ENCODE peak calls at places on chromosomes 11 and 22, in six cellular contexts. One of them, this sample, is unnamed.
A peak's percentile ranks its signal among the peaks of the same experiment; 100 is the strongest.

GRCh38 chr11:118010738-118011461 is 24.7 kb downstream of the IL10RA start:
- DNase-seq in amygdala: no peak
- DNase-seq in HFF-Myc: no peak
- DNase-seq in CD8-positive, alpha-beta T cell: no peak
- DNase-seq in T-helper 1 cell: no peak
- DNase-seq in RPMI8226: peak; percentile 98
- DNase-seq in this sample: no peak

GRCh38 chr11:45075519-45075918 is 70.9 kb upstream of the PRDM11 start:
- DNase-seq in RPMI8226: no peak
- DNase-seq in amygdala: no peak
- DNase-seq in CD8-positive, alpha-beta T cell: no peak
- DNase-seq in T-helper 1 cell: no peak
- DNase-seq in HFF-Myc: no peak
- DNase-seq in this sample: no peak

GRCh38 chr11:20596629-20597129 is 2.7 kb upstream of the SLC6A5 start:
- DNase-seq in RPMI8226: no peak
- DNase-seq in HFF-Myc: no peak
- DNase-seq in CD8-positive, alpha-beta T cell: no peak
- DNase-seq in T-helper 1 cell: no peak
- DNase-seq in amygdala: no peak
- DNase-seq in this sample: no peak

GRCh38 chr22:49023879-49024774 is 803.5 kb downstream of the BRD1 start:
- DNase-seq in HFF-Myc: no peak
- DNase-seq in T-helper 1 cell: no peak
- DNase-seq in CD8-positive, alpha-beta T cell: no peak
- DNase-seq in RPMI8226: peak; percentile 20
- DNase-seq in amygdala: no peak
- DNase-seq in this sample: no peak

GRCh38 chr11:20131744-20132666 is 28.3 kb downstream of the DBX1 start:
- DNase-seq in amygdala: no peak
- DNase-seq in CD8-positive, alpha-beta T cell: peak; percentile 60
- DNase-seq in RPMI8226: peak; percentile 44
- DNase-seq in T-helper 1 cell: no peak
- DNase-seq in HFF-Myc: no peak
- DNase-seq in this sample: peak; percentile 66

GRCh38 chr11:123111465-123111864 is 49.5 kb upstream of the HSPA8 start:
- DNase-seq in amygdala: no peak
- DNase-seq in CD8-positive, alpha-beta T cell: no peak
- DNase-seq in HFF-Myc: no peak
- DNase-seq in RPMI8226: peak; percentile 53
- DNase-seq in T-helper 1 cell: no peak
- DNase-seq in this sample: no peak

GRCh38 chr11:120279490-120279889 is 39.5 kb downstream of the POU2F3 start:
- DNase-seq in amygdala: no peak
- DNase-seq in RPMI8226: no peak
- DNase-seq in HFF-Myc: no peak
- DNase-seq in T-helper 1 cell: no peak
- DNase-seq in CD8-positive, alpha-beta T cell: no peak
- DNase-seq in this sample: no peak

GRCh38 chr11:70397336-70397982 is 870 bp upstream of the CTTN start:
- DNase-seq in HFF-Myc: no peak
- DNase-seq in T-helper 1 cell: no peak
- DNase-seq in CD8-positive, alpha-beta T cell: no peak
- DNase-seq in amygdala: no peak
- DNase-seq in RPMI8226: no peak
- DNase-seq in this sample: no peak

GRCh38 chr11:92295175-92296137 is 70.8 kb downstream of the FAT3 start:
- DNase-seq in T-helper 1 cell: no peak
- DNase-seq in RPMI8226: no peak
- DNase-seq in CD8-positive, alpha-beta T cell: no peak
- DNase-seq in amygdala: no peak
- DNase-seq in HFF-Myc: no peak
- DNase-seq in this sample: no peak

GRCh38 chr11:12901272-12901671 is 107.8 kb upstream of the RASSF10 start:
- DNase-seq in RPMI8226: no peak
- DNase-seq in T-helper 1 cell: no peak
- DNase-seq in amygdala: no peak
- DNase-seq in HFF-Myc: no peak
- DNase-seq in CD8-positive, alpha-beta T cell: no peak
- DNase-seq in this sample: no peak

GRCh38 chr11:13036235-13036634 is 27.1 kb downstream of the RASSF10 start:
- DNase-seq in HFF-Myc: no peak
- DNase-seq in amygdala: no peak
- DNase-seq in T-helper 1 cell: no peak
- DNase-seq in RPMI8226: no peak
- DNase-seq in CD8-positive, alpha-beta T cell: no peak
- DNase-seq in this sample: no peak

GRCh38 chr11:1763796-1764661 is at the start of gene CTSD:
- DNase-seq in CD8-positive, alpha-beta T cell: peak; percentile 95
- DNase-seq in RPMI8226: peak; percentile 84
- DNase-seq in amygdala: peak; percentile 66
- DNase-seq in HFF-Myc: no peak
- DNase-seq in T-helper 1 cell: peak; percentile 87
- DNase-seq in this sample: peak; percentile 85

GRCh38 chr11:125457814-125458343 is 38.2 kb downstream of the FEZ1 start:
- DNase-seq in amygdala: no peak
- DNase-seq in RPMI8226: peak; percentile 20
- DNase-seq in HFF-Myc: no peak
- DNase-seq in CD8-positive, alpha-beta T cell: no peak
- DNase-seq in T-helper 1 cell: no peak
- DNase-seq in this sample: peak; percentile 12

GRCh38 chr22:32904044-32904443 is 102.5 kb downstream of the TIMP3 start:
- DNase-seq in amygdala: no peak
- DNase-seq in T-helper 1 cell: no peak
- DNase-seq in HFF-Myc: no peak
- DNase-seq in RPMI8226: peak; percentile 12
- DNase-seq in CD8-positive, alpha-beta T cell: no peak
- DNase-seq in this sample: peak; percentile 53

GRCh38 chr11:46674463-46675287 is 25.7 kb downstream of the ARHGAP1 start:
- DNase-seq in amygdala: no peak
- DNase-seq in HFF-Myc: no peak
- DNase-seq in T-helper 1 cell: no peak
- DNase-seq in CD8-positive, alpha-beta T cell: peak; percentile 60
- DNase-seq in RPMI8226: peak; percentile 55
- DNase-seq in this sample: peak; percentile 41

GRCh38 chr11:9479899-9480298 is 19.1 kb downstream of the ZNF143 start:
- DNase-seq in amygdala: no peak
- DNase-seq in HFF-Myc: no peak
- DNase-seq in RPMI8226: no peak
- DNase-seq in T-helper 1 cell: no peak
- DNase-seq in CD8-positive, alpha-beta T cell: no peak
- DNase-seq in this sample: no peak

GRCh38 chr11:114348200-114349191 is 51.8 kb downstream of the C11orf71 start:
- DNase-seq in CD8-positive, alpha-beta T cell: no peak
- DNase-seq in T-helper 1 cell: no peak
- DNase-seq in amygdala: no peak
- DNase-seq in HFF-Myc: peak; percentile 59
- DNase-seq in RPMI8226: peak; percentile 65
- DNase-seq in this sample: peak; percentile 22

GRCh38 chr11:91624021-91624420 is 600.6 kb upstream of the FAT3 start:
- DNase-seq in CD8-positive, alpha-beta T cell: no peak
- DNase-seq in amygdala: no peak
- DNase-seq in RPMI8226: no peak
- DNase-seq in T-helper 1 cell: no peak
- DNase-seq in HFF-Myc: no peak
- DNase-seq in this sample: no peak

GRCh38 chr11:94647926-94648325 is 80.8 kb downstream of the PIWIL4 start:
- DNase-seq in amygdala: no peak
- DNase-seq in T-helper 1 cell: no peak
- DNase-seq in RPMI8226: no peak
- DNase-seq in HFF-Myc: no peak
- DNase-seq in CD8-positive, alpha-beta T cell: no peak
- DNase-seq in this sample: no peak

GRCh38 chr11:93225642-93226041 is 27.9 kb upstream of the SLC36A4 start:
- DNase-seq in CD8-positive, alpha-beta T cell: no peak
- DNase-seq in HFF-Myc: no peak
- DNase-seq in RPMI8226: no peak
- DNase-seq in amygdala: no peak
- DNase-seq in T-helper 1 cell: no peak
- DNase-seq in this sample: no peak

GRCh38 chr11:11782532-11783110 is 59.2 kb upstream of the USP47 start:
- DNase-seq in CD8-positive, alpha-beta T cell: no peak
- DNase-seq in T-helper 1 cell: no peak
- DNase-seq in HFF-Myc: no peak
- DNase-seq in RPMI8226: no peak
- DNase-seq in amygdala: no peak
- DNase-seq in this sample: no peak

GRCh38 chr11:120413480-120413879 is 77.3 kb downstream of the ARHGEF12 start:
- DNase-seq in amygdala: no peak
- DNase-seq in CD8-positive, alpha-beta T cell: no peak
- DNase-seq in HFF-Myc: peak; percentile 35
- DNase-seq in T-helper 1 cell: no peak
- DNase-seq in RPMI8226: no peak
- DNase-seq in this sample: no peak

GRCh38 chr11:11533751-11534150 is 88.1 kb downstream of the GALNT18 start:
- DNase-seq in RPMI8226: no peak
- DNase-seq in amygdala: no peak
- DNase-seq in T-helper 1 cell: no peak
- DNase-seq in CD8-positive, alpha-beta T cell: no peak
- DNase-seq in HFF-Myc: no peak
- DNase-seq in this sample: no peak

GRCh38 chr22:43151251-43152000 is at the start of gene TSPO:
- DNase-seq in T-helper 1 cell: peak; percentile 68
- DNase-seq in RPMI8226: peak; percentile 69
- DNase-seq in HFF-Myc: no peak
- DNase-seq in amygdala: peak; percentile 15
- DNase-seq in CD8-positive, alpha-beta T cell: peak; percentile 77
- DNase-seq in this sample: peak; percentile 73

GRCh38 chr11:120717042-120717441 is 205.5 kb downstream of the GRIK4 start:
- DNase-seq in T-helper 1 cell: no peak
- DNase-seq in RPMI8226: no peak
- DNase-seq in amygdala: no peak
- DNase-seq in CD8-positive, alpha-beta T cell: no peak
- DNase-seq in HFF-Myc: no peak
- DNase-seq in this sample: no peak

GRCh38 chr22:23856721-23857605 is 712 bp upstream of the SLC2A11 start:
- DNase-seq in RPMI8226: peak; percentile 70
- DNase-seq in amygdala: peak; percentile 21
- DNase-seq in HFF-Myc: no peak
- DNase-seq in CD8-positive, alpha-beta T cell: no peak
- DNase-seq in T-helper 1 cell: no peak
- DNase-seq in this sample: peak; percentile 61

GRCh38 chr22:43014062-43014875 is 680 bp downstream of the PACSIN2 start:
- DNase-seq in HFF-Myc: no peak
- DNase-seq in CD8-positive, alpha-beta T cell: peak; percentile 53
- DNase-seq in RPMI8226: peak; percentile 51
- DNase-seq in amygdala: no peak
- DNase-seq in T-helper 1 cell: peak; percentile 44
- DNase-seq in this sample: peak; percentile 66

GRCh38 chr22:49911881-49912625 is 6.2 kb downstream of the ALG12 start:
- DNase-seq in HFF-Myc: no peak
- DNase-seq in T-helper 1 cell: no peak
- DNase-seq in RPMI8226: no peak
- DNase-seq in CD8-positive, alpha-beta T cell: no peak
- DNase-seq in amygdala: no peak
- DNase-seq in this sample: no peak